ENCODE peak calls at places on chromosomes 1 and 21, in four cellular contexts. One of them, this sample, is unnamed.

GRCh38 chr1:205037539-205037938 is 5.5 kb upstream of the CNTN2 start:
- DNase-seq in GM12878: no peak
- DNase-seq in WTC11: no peak
- DNase-seq in K562: no peak
- DNase-seq in this sample: no peak

GRCh38 chr1:54716299-54717047 is 812 bp downstream of the TTC4 start:
- DNase-seq in K562: peak
- DNase-seq in GM12878: peak
- DNase-seq in WTC11: no peak
- DNase-seq in this sample: no peak

GRCh38 chr1:201228011-201228983 is 37.7 kb downstream of the IGFN1 start:
- DNase-seq in WTC11: no peak
- DNase-seq in GM12878: no peak
- DNase-seq in K562: no peak
- DNase-seq in this sample: no peak

GRCh38 chr1:147758379-147759100 is 1.9 kb downstream of the GJA5 start:
- DNase-seq in GM12878: no peak
- DNase-seq in WTC11: no peak
- DNase-seq in K562: no peak
- DNase-seq in this sample: peak

GRCh38 chr21:36430841-36431240 is 45.6 kb downstream of the CHAF1B start:
- DNase-seq in WTC11: no peak
- DNase-seq in GM12878: no peak
- DNase-seq in K562: no peak
- DNase-seq in this sample: no peak

GRCh38 chr1:41641483-41641829 is 157.0 kb upstream of the EDN2 start:
- DNase-seq in WTC11: no peak
- DNase-seq in GM12878: peak
- DNase-seq in K562: no peak
- DNase-seq in this sample: no peak

GRCh38 chr21:44779417-44780139 is 22.0 kb downstream of the UBE2G2 start:
- DNase-seq in GM12878: no peak
- DNase-seq in K562: no peak
- DNase-seq in WTC11: no peak
- DNase-seq in this sample: no peak

GRCh38 chr1:29698033-29698432 is 461.7 kb downstream of the PTPRU start:
- DNase-seq in K562: peak
- DNase-seq in WTC11: peak
- DNase-seq in GM12878: no peak
- DNase-seq in this sample: peak

GRCh38 chr1:216866714-216867113 is 143.5 kb upstream of the ESRRG start:
- DNase-seq in WTC11: no peak
- DNase-seq in K562: no peak
- DNase-seq in GM12878: no peak
- DNase-seq in this sample: no peak

GRCh38 chr1:244862354-244862698 is 2.0 kb downstream of the HNRNPU start:
- DNase-seq in WTC11: no peak
- DNase-seq in K562: peak
- DNase-seq in GM12878: no peak
- DNase-seq in this sample: no peak

GRCh38 chr1:1631793-1632420 is at the start of gene MMP23B:
- DNase-seq in WTC11: peak
- DNase-seq in K562: no peak
- DNase-seq in GM12878: no peak
- DNase-seq in this sample: no peak

GRCh38 chr1:51878616-51879336 is at the start of gene NRDC:
- DNase-seq in WTC11: peak
- DNase-seq in GM12878: peak
- DNase-seq in K562: peak
- DNase-seq in this sample: peak

GRCh38 chr21:38196033-38196432 is 60.8 kb upstream of the KCNJ15 start:
- DNase-seq in WTC11: no peak
- DNase-seq in K562: no peak
- DNase-seq in GM12878: no peak
- DNase-seq in this sample: no peak

GRCh38 chr1:204408074-204408507 is 3.5 kb downstream of the PPP1R15B start:
- DNase-seq in K562: peak
- DNase-seq in WTC11: no peak
- DNase-seq in GM12878: no peak
- DNase-seq in this sample: no peak

GRCh38 chr1:89959719-89960118 is 35.2 kb upstream of the ZNF326 start:
- DNase-seq in K562: no peak
- DNase-seq in WTC11: no peak
- DNase-seq in GM12878: no peak
- DNase-seq in this sample: no peak

GRCh38 chr1:204417231-204417997 is 5.8 kb upstream of the PPP1R15B start:
- DNase-seq in K562: peak
- DNase-seq in GM12878: no peak
- DNase-seq in WTC11: no peak
- DNase-seq in this sample: peak

GRCh38 chr1:160047116-160047991 is 15.6 kb upstream of the PIGM start:
- DNase-seq in GM12878: no peak
- DNase-seq in K562: no peak
- DNase-seq in WTC11: no peak
- DNase-seq in this sample: peak

GRCh38 chr1:1098656-1099425 is 17.0 kb downstream of the C1orf159 start:
- DNase-seq in WTC11: no peak
- DNase-seq in K562: no peak
- DNase-seq in GM12878: no peak
- DNase-seq in this sample: no peak

GRCh38 chr1:25051906-25052305 is 121.8 kb upstream of the RUNX3 start:
- DNase-seq in WTC11: no peak
- DNase-seq in GM12878: no peak
- DNase-seq in K562: no peak
- DNase-seq in this sample: no peak

GRCh38 chr1:48182441-48182840 is 40.1 kb upstream of the SLC5A9 start:
- DNase-seq in WTC11: no peak
- DNase-seq in K562: no peak
- DNase-seq in GM12878: peak
- DNase-seq in this sample: no peak

DNA sequence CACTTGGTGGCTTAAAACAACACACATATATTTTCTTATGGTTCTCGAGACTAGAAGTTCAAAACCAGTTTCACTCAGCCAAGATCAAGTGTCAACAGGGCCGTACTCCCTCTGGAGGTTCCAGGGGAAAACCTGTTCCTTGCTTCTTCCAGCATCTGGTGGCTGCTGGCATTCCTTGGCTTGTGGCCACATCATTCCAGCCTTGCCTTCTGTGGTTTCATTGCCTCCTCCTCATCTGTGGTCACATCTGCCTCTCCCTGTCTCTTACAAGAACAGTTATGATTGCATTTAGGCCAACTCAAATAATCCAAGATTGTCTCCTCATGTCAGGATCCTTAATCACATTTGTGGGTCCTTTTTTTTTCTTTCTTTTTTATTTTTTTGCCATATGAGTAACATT is 240.7 kb upstream of the HOOK1 start:
- DNase-seq in GM12878: no peak
- DNase-seq in WTC11: no peak
- DNase-seq in K562: no peak
- DNase-seq in this sample: no peak
- TF ChIP-seq CTCF in GM12878: no peak
- TF ChIP-seq CTCF in WTC11: no peak
- TF ChIP-seq CTCF in K562: no peak
- TF ChIP-seq CTCF in this sample: no peak

DNA sequence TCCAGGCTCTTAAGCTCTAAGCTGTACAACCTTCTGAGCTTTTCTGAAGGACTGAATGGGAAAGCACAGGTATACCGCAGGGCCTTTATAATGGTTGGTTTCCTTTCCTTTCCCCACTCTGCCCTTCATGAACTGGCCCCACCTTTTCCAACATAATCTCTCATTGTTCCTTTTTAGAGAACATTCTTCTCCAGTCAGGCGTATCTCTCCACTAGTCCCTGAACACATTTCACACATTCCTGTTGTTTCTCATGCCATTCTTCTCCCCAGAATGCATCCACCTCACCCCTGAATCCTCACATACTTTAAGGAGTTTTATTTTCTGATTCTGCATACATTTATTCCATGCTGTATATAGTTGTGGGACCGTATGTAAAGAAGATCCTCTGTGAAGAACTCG is 41.3 kb downstream of the PGM1 start:
- DNase-seq in GM12878: no peak
- DNase-seq in WTC11: no peak
- DNase-seq in K562: no peak
- DNase-seq in this sample: no peak
- TF ChIP-seq TCF7 in GM12878: no peak
- TF ChIP-seq TCF7 in WTC11: no peak
- TF ChIP-seq TCF7 in K562: no peak
- TF ChIP-seq TCF7 in this sample: no peak

GRCh38 chr1:207321045-207321789 is at the start of gene CD55:
- DNase-seq in WTC11: peak
- DNase-seq in GM12878: peak
- DNase-seq in K562: peak
- DNase-seq in this sample: peak
- TF ChIP-seq CTCF in WTC11: no peak
- TF ChIP-seq CTCF in GM12878: peak
- TF ChIP-seq CTCF in K562: peak
- TF ChIP-seq CTCF in this sample: peak

DNA sequence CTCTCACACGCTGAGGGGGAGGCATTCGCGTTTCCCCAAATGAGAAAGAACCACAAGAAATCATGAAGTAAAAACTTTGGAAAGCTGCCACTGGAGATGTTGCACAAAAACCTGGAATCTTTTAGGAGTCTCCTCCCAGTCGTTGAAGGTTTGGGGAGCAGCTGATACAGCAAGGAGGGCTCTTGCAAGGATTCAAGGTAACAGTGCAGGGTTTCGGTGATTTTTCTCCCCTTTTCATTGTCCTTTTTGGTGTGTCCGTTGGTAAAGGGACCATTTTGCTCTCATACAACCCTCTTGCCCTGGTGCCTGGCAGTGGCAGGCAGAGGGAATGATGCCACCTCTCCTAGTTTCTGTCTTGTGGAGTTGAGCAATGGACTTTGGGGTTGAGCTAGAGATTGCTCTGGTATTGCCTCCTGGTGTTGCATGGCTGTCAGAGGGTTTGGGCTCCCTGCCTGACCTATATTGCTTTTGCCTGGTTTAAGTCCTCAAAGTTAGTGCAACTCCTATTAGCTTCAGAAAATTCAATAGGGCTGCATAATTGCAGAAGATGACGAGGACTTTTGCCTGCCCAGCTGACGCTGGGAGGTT is 872 bp downstream of the BRINP2 start:
- DNase-seq in WTC11: no peak
- DNase-seq in K562: no peak
- DNase-seq in GM12878: no peak
- DNase-seq in this sample: no peak
- TF ChIP-seq TCF7 in WTC11: no peak
- TF ChIP-seq TCF7 in K562: no peak
- TF ChIP-seq TCF7 in GM12878: no peak
- TF ChIP-seq TCF7 in this sample: no peak

GRCh38 chr21:26964379-26964778 is 2.5 kb downstream of the ADAMTS5 start:
- DNase-seq in GM12878: no peak
- DNase-seq in K562: no peak
- DNase-seq in WTC11: peak
- DNase-seq in this sample: no peak

GRCh38 chr21:26966360-26966977 is 419 bp downstream of the ADAMTS5 start:
- DNase-seq in GM12878: no peak
- DNase-seq in WTC11: no peak
- DNase-seq in K562: no peak
- DNase-seq in this sample: no peak

GRCh38 chr21:26965091-26965566 is 1.8 kb downstream of the ADAMTS5 start:
- DNase-seq in K562: no peak
- DNase-seq in WTC11: no peak
- DNase-seq in GM12878: no peak
- DNase-seq in this sample: no peak

GRCh38 chr21:26966978-26967913 is at the start of gene ADAMTS5:
- DNase-seq in WTC11: peak
- DNase-seq in K562: no peak
- DNase-seq in GM12878: no peak
- DNase-seq in this sample: no peak

DNA sequence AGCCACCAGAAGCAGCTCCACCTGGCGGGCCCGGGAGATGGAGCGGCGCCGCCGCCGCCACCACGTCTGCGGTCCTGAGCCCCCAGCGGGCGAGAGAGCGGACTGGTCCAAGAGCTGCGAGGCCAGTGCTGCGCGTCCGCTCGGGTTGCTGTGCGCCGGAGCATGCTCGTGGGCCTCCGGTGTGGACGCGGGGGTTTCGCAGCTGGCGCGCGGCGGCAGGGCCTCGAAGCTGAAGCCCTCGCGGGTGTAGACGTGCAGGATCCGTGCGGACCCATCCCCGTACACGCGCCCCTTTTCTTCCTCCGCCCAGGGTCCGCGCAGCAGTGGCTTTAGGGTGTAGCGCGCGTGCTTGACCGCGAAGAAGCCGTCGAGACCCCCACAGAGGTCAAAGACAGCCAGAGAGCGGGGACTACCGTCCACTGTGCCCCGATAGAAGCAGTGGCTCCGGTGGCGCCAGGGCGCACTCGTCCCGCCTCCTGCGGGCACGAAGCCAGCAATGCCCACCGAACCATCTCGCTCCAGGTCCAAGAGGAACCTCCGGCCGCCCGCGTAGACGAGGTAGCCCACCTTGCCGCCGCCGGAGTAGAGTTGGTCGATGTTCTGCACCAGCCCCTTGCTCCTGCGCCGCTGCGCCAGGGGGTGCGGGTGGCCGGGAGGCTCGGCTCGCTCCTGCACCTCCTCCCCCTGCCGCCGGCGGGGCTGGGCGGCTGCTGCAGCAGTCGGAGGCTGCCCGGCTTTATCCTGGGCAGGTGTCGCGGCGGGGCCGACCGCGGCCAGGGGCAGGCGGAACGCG is 1.1 kb downstream of the ADAMTS5 start:
- DNase-seq in GM12878: no peak
- DNase-seq in K562: no peak
- DNase-seq in WTC11: peak
- DNase-seq in this sample: no peak
- TF ChIP-seq CTCF in GM12878: no peak
- TF ChIP-seq CTCF in K562: no peak
- TF ChIP-seq CTCF in WTC11: no peak
- TF ChIP-seq CTCF in this sample: no peak

GRCh38 chr1:93442276-93442675 is 5.6 kb upstream of the FNBP1L start:
- DNase-seq in GM12878: no peak
- DNase-seq in WTC11: no peak
- DNase-seq in K562: peak
- DNase-seq in this sample: no peak
- TF ChIP-seq TCF7 in GM12878: no peak
- TF ChIP-seq TCF7 in WTC11: no peak
- TF ChIP-seq TCF7 in K562: no peak
- TF ChIP-seq TCF7 in this sample: no peak

DNA sequence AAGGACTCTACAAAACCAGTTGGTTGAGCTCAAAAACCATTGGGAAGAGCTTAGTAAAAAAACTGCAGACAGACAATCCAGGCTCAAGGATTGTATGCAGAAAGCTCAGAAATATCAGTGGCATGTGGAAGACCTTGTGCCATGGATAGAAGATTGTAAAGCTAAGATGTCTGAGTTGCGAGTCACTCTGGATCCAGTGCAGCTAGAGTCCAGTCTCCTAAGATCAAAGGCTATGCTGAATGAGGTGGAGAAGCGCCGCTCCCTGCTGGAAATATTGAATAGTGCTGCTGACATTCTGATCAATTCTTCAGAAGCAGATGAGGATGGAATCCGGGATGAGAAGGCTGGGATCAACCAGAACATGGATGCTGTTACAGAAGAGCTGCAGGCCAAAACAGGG is 104.0 kb upstream of the BMP8A start:
- DNase-seq in WTC11: no peak
- DNase-seq in K562: peak
- DNase-seq in GM12878: no peak
- DNase-seq in this sample: peak
- TF ChIP-seq CTCF in WTC11: no peak
- TF ChIP-seq CTCF in K562: peak
- TF ChIP-seq CTCF in GM12878: no peak
- TF ChIP-seq CTCF in this sample: peak